ENCODE peak calls at places on chromosomes 16 and 17, in six cellular contexts. J is AG04450; Z is left kidney; O is AG09319; L is thoracic aorta; F is activated CD8-positive, alpha-beta T cell treated with anti-CD3 and anti-CD28 coated beads, Interleukin-2, amount 10 ng/mL, durations not matched to agents 7 days and 5 days. D is an unnamed sample.

GRCh38 chr16:66324785-66325184 is 41.7 kb upstream of the CDH5 start:
- DNase-seq in O (no peak), L (no peak), Z (peak; percentile 32), J (no peak), F (no peak), D (no peak)

GRCh38 chr17:61345081-61345480 is 54.6 kb upstream of the TBX2 start:
- DNase-seq in F (no peak), O (no peak), J (no peak), L (no peak), Z (peak; percentile 78), D (no peak)

GRCh38 chr16:66874079-66874775 is 6.1 kb upstream of the PDP2 start:
- DNase-seq in L (no peak), F (peak; percentile 42), Z (peak; percentile 28), J (no peak), O (no peak), D (no peak)

GRCh38 chr17:74631468-74632195 is 8.1 kb upstream of the CD300E start:
- DNase-seq in L (no peak), J (no peak), O (no peak), Z (peak; percentile 19), F (no peak), D (no peak)

GRCh38 chr16:78629173-78629572 is 529.7 kb downstream of the WWOX start:
- DNase-seq in L (no peak), F (no peak), O (no peak), Z (no peak), J (no peak), D (no peak)

GRCh38 chr16:22035094-22035675 is 27.3 kb downstream of the MOSMO start:
- DNase-seq in Z (no peak), L (no peak), J (no peak), O (no peak), F (no peak), D (no peak)

GRCh38 chr16:58110590-58111330 is 18.4 kb downstream of the CFAP20 start:
- DNase-seq in F (no peak), O (no peak), L (no peak), J (no peak), Z (no peak), D (no peak)

GRCh38 chr17:66900126-66901010 is 64.1 kb upstream of the CACNG4 start:
- DNase-seq in F (no peak), O (no peak), L (no peak), J (no peak), Z (peak; percentile 36), D (no peak)

GRCh38 chr17:39752241-39752831 is 14.6 kb downstream of the GRB7 start:
- DNase-seq in F (no peak), Z (peak; percentile 92), L (no peak), J (no peak), O (no peak), D (no peak)

GRCh38 chr17:31722251-31723056 is 136.6 kb downstream of the COPRS start:
- DNase-seq in O (no peak), Z (peak; percentile 16), F (no peak), J (no peak), L (peak; percentile 19), D (no peak)

GRCh38 chr17:10156579-10157488 is 41.6 kb downstream of the GAS7 start:
- DNase-seq in L (no peak), O (no peak), F (peak; percentile 52), Z (peak; percentile 48), J (no peak), D (peak; percentile 41)

GRCh38 chr16:5905935-5906334 is 808.3 kb upstream of the EEF2KMT start:
- DNase-seq in L (no peak), Z (no peak), F (no peak), J (no peak), O (no peak), D (no peak)

GRCh38 chr16:89970011-89970410 is 21.5 kb downstream of the DEF8 start:
- DNase-seq in L (no peak), F (no peak), J (no peak), Z (no peak), O (no peak), D (no peak)

GRCh38 chr16:55478827-55479559 is at the start of gene MMP2:
- DNase-seq in Z (peak; percentile 90), L (no peak), F (no peak), O (no peak), J (no peak), D (no peak)

D was measured in NK-92 treated with Interleukin-12 subunit alpha and Interleukin-12 subunit beta, amount 100 ng/mL, for 24 hours.